ENCODE peak calls at places on chromosome 13, in six cellular contexts. One of them, this sample, is unnamed.

GRCh38 chr13:97256343-97256783 is 34.2 kb downstream of the MBNL2 start:
- DNase-seq in A549: peak
- DNase-seq in K562: peak
- DNase-seq in endothelial cell of umbilical vein: peak
- DNase-seq in GM12878: no peak
- DNase-seq in HepG2: peak
- DNase-seq in this sample: no peak

GRCh38 chr13:31775148-31775547 is 35.8 kb downstream of the RXFP2 start:
- DNase-seq in A549: no peak
- DNase-seq in K562: no peak
- DNase-seq in endothelial cell of umbilical vein: no peak
- DNase-seq in GM12878: no peak
- DNase-seq in HepG2: no peak
- DNase-seq in this sample: no peak

GRCh38 chr13:20401958-20402856 is 123.5 kb downstream of the CRYL1 start:
- DNase-seq in A549: no peak
- DNase-seq in K562: no peak
- DNase-seq in endothelial cell of umbilical vein: no peak
- DNase-seq in GM12878: no peak
- DNase-seq in HepG2: no peak
- DNase-seq in this sample: no peak

GRCh38 chr13:30366083-30366482 is 56.2 kb upstream of the UBE2L5 start:
- DNase-seq in A549: no peak
- DNase-seq in K562: no peak
- DNase-seq in endothelial cell of umbilical vein: no peak
- DNase-seq in GM12878: no peak
- DNase-seq in HepG2: no peak
- DNase-seq in this sample: peak

GRCh38 chr13:33106656-33107402 is 90.6 kb downstream of the KL start:
- DNase-seq in A549: no peak
- DNase-seq in K562: no peak
- DNase-seq in endothelial cell of umbilical vein: no peak
- DNase-seq in GM12878: no peak
- DNase-seq in HepG2: no peak
- DNase-seq in this sample: no peak

GRCh38 chr13:43786766-43787517 is at the start of gene ENOX1:
- DNase-seq in A549: peak
- DNase-seq in K562: no peak
- DNase-seq in endothelial cell of umbilical vein: peak
- DNase-seq in GM12878: no peak
- DNase-seq in HepG2: no peak
- DNase-seq in this sample: no peak

GRCh38 chr13:97429681-97430081 is 4.3 kb upstream of the RAP2A start:
- DNase-seq in A549: no peak
- DNase-seq in K562: no peak
- DNase-seq in endothelial cell of umbilical vein: no peak
- DNase-seq in GM12878: no peak
- DNase-seq in HepG2: no peak
- DNase-seq in this sample: peak

GRCh38 chr13:22800726-22801401 is 379.9 kb upstream of the SGCG start:
- DNase-seq in A549: no peak
- DNase-seq in K562: no peak
- DNase-seq in endothelial cell of umbilical vein: no peak
- DNase-seq in GM12878: peak
- DNase-seq in HepG2: no peak
- DNase-seq in this sample: peak

GRCh38 chr13:95360052-95360451 is 58.8 kb upstream of the ABCC4 start:
- DNase-seq in A549: no peak
- DNase-seq in K562: no peak
- DNase-seq in endothelial cell of umbilical vein: no peak
- DNase-seq in GM12878: no peak
- DNase-seq in HepG2: no peak
- DNase-seq in this sample: no peak

GRCh38 chr13:33112745-33113144 is 96.5 kb downstream of the KL start:
- DNase-seq in A549: no peak
- DNase-seq in K562: no peak
- DNase-seq in endothelial cell of umbilical vein: no peak
- DNase-seq in GM12878: no peak
- DNase-seq in HepG2: no peak
- DNase-seq in this sample: no peak

GRCh38 chr13:24341439-24341838 is 32.1 kb downstream of the C1QTNF9 start:
- DNase-seq in A549: no peak
- DNase-seq in K562: no peak
- DNase-seq in endothelial cell of umbilical vein: no peak
- DNase-seq in GM12878: no peak
- DNase-seq in HepG2: no peak
- DNase-seq in this sample: peak

GRCh38 chr13:114118086-114118762 is 14.2 kb downstream of the RASA3 start:
- DNase-seq in A549: peak
- DNase-seq in K562: no peak
- DNase-seq in endothelial cell of umbilical vein: no peak
- DNase-seq in GM12878: no peak
- DNase-seq in HepG2: peak
- DNase-seq in this sample: no peak

GRCh38 chr13:93029536-93029935 is 197.1 kb upstream of the GPC6 start:
- DNase-seq in A549: no peak
- DNase-seq in K562: no peak
- DNase-seq in endothelial cell of umbilical vein: no peak
- DNase-seq in GM12878: no peak
- DNase-seq in HepG2: no peak
- DNase-seq in this sample: no peak

GRCh38 chr13:21676611-21677021 is 5.7 kb downstream of the FGF9 start:
- DNase-seq in A549: no peak
- DNase-seq in K562: no peak
- DNase-seq in endothelial cell of umbilical vein: no peak
- DNase-seq in GM12878: no peak
- DNase-seq in HepG2: no peak
- DNase-seq in this sample: peak

GRCh38 chr13:49690990-49691886 is at the start of gene EBPL:
- DNase-seq in A549: peak
- DNase-seq in K562: peak
- DNase-seq in endothelial cell of umbilical vein: peak
- DNase-seq in GM12878: peak
- DNase-seq in HepG2: peak
- DNase-seq in this sample: peak
- TF ChIP-seq CTCF in A549: no peak
- TF ChIP-seq CTCF in K562: no peak
- TF ChIP-seq CTCF in endothelial cell of umbilical vein: no peak
- TF ChIP-seq CTCF in GM12878: no peak
- TF ChIP-seq CTCF in HepG2: no peak
- TF ChIP-seq CTCF in this sample: no peak

GRCh38 chr13:26132756-26133155 is 80.9 kb upstream of the SHISA2 start:
- DNase-seq in A549: no peak
- DNase-seq in K562: no peak
- DNase-seq in endothelial cell of umbilical vein: peak
- DNase-seq in GM12878: no peak
- DNase-seq in HepG2: no peak
- DNase-seq in this sample: peak
- TF ChIP-seq MYC in A549: no peak
- TF ChIP-seq MYC in K562: no peak
- TF ChIP-seq MYC in endothelial cell of umbilical vein: no peak
- TF ChIP-seq MYC in GM12878: no peak
- TF ChIP-seq MYC in HepG2: no peak
- TF ChIP-seq MYC in this sample: no peak

DNA sequence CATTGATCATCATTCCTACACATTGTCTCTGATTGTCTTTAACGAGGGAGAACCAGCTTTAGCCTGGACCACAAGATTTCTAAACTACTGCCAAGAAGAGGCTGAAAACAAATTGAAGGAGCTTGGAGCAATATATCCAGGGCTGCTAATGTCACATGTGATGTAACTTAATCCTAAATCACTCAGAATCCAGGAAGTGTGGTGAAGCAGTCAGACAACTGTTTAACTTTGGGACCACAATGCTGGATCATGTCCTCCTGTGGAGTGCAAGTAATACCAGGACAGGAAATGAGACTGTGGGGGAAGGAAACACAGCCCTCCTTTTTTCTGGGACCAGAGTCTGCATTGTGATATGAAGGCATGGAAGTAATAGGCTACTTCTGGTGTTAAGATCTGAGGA is 430.2 kb downstream of the KCTD12 start:
- DNase-seq in A549: no peak
- DNase-seq in K562: no peak
- DNase-seq in endothelial cell of umbilical vein: peak
- DNase-seq in GM12878: no peak
- DNase-seq in HepG2: no peak
- DNase-seq in this sample: no peak
- TF ChIP-seq MAX in A549: no peak
- TF ChIP-seq MAX in K562: no peak
- TF ChIP-seq MAX in endothelial cell of umbilical vein: no peak
- TF ChIP-seq MAX in GM12878: no peak
- TF ChIP-seq MAX in HepG2: no peak
- TF ChIP-seq MAX in this sample: no peak

GRCh38 chr13:36453518-36453917 is 21.2 kb downstream of the CCNA1 start:
- DNase-seq in A549: no peak
- DNase-seq in K562: no peak
- DNase-seq in endothelial cell of umbilical vein: peak
- DNase-seq in GM12878: no peak
- DNase-seq in HepG2: no peak
- DNase-seq in this sample: peak
- TF ChIP-seq CTCF in A549: no peak
- TF ChIP-seq CTCF in K562: no peak
- TF ChIP-seq CTCF in endothelial cell of umbilical vein: peak
- TF ChIP-seq CTCF in GM12878: peak
- TF ChIP-seq CTCF in HepG2: peak
- TF ChIP-seq CTCF in this sample: peak